ENCODE peak calls at places on chromosome 18, in six cellular contexts. One of them, this sample, is unnamed.

GRCh38 chr18:32714571-32715148 is 58.2 kb downstream of the KLHL14 start:
- DNase-seq in pancreas: peak
- DNase-seq in mesothelial cell of epicardium: no peak
- DNase-seq in esophagus squamous epithelium: no peak
- DNase-seq in fibroblast of mammary gland: peak
- DNase-seq in astrocyte: peak
- DNase-seq in this sample: peak

GRCh38 chr18:3660719-3661118 is 210.7 kb downstream of the TGIF1 start:
- DNase-seq in pancreas: no peak
- DNase-seq in mesothelial cell of epicardium: no peak
- DNase-seq in esophagus squamous epithelium: no peak
- DNase-seq in fibroblast of mammary gland: no peak
- DNase-seq in astrocyte: no peak
- DNase-seq in this sample: no peak

GRCh38 chr18:27619259-27619772 is 434.2 kb upstream of the CHST9 start:
- DNase-seq in pancreas: no peak
- DNase-seq in mesothelial cell of epicardium: no peak
- DNase-seq in esophagus squamous epithelium: no peak
- DNase-seq in fibroblast of mammary gland: no peak
- DNase-seq in astrocyte: no peak
- DNase-seq in this sample: no peak

GRCh38 chr18:37742436-37742835 is 176.8 kb upstream of the CELF4 start:
- DNase-seq in pancreas: no peak
- DNase-seq in mesothelial cell of epicardium: no peak
- DNase-seq in esophagus squamous epithelium: no peak
- DNase-seq in fibroblast of mammary gland: no peak
- DNase-seq in astrocyte: no peak
- DNase-seq in this sample: no peak

GRCh38 chr18:62138836-62139235 is 48.0 kb downstream of the PIGN start:
- DNase-seq in pancreas: no peak
- DNase-seq in mesothelial cell of epicardium: no peak
- DNase-seq in esophagus squamous epithelium: no peak
- DNase-seq in fibroblast of mammary gland: no peak
- DNase-seq in astrocyte: no peak
- DNase-seq in this sample: no peak

GRCh38 chr18:12934454-12935071 is 13.2 kb upstream of the SEH1L start:
- DNase-seq in pancreas: peak
- DNase-seq in mesothelial cell of epicardium: peak
- DNase-seq in esophagus squamous epithelium: no peak
- DNase-seq in fibroblast of mammary gland: peak
- DNase-seq in astrocyte: peak
- DNase-seq in this sample: peak

GRCh38 chr18:59861963-59862819 is 37.6 kb upstream of the PMAIP1 start:
- DNase-seq in pancreas: no peak
- DNase-seq in mesothelial cell of epicardium: no peak
- DNase-seq in esophagus squamous epithelium: no peak
- DNase-seq in fibroblast of mammary gland: no peak
- DNase-seq in astrocyte: no peak
- DNase-seq in this sample: no peak

GRCh38 chr18:44411971-44412370 is 268.7 kb upstream of the SETBP1 start:
- DNase-seq in pancreas: no peak
- DNase-seq in mesothelial cell of epicardium: no peak
- DNase-seq in esophagus squamous epithelium: no peak
- DNase-seq in fibroblast of mammary gland: peak
- DNase-seq in astrocyte: no peak
- DNase-seq in this sample: no peak

GRCh38 chr18:2889761-2890192 is 43.0 kb downstream of the EMILIN2 start:
- DNase-seq in pancreas: no peak
- DNase-seq in mesothelial cell of epicardium: no peak
- DNase-seq in esophagus squamous epithelium: no peak
- DNase-seq in fibroblast of mammary gland: no peak
- DNase-seq in astrocyte: peak
- DNase-seq in this sample: peak

GRCh38 chr18:52392160-52392559 is 52.2 kb downstream of the DCC start:
- DNase-seq in pancreas: no peak
- DNase-seq in mesothelial cell of epicardium: no peak
- DNase-seq in esophagus squamous epithelium: no peak
- DNase-seq in fibroblast of mammary gland: peak
- DNase-seq in astrocyte: no peak
- DNase-seq in this sample: no peak

GRCh38 chr18:75127143-75128021 is 81.6 kb downstream of the PTGR3 start:
- DNase-seq in pancreas: no peak
- DNase-seq in mesothelial cell of epicardium: no peak
- DNase-seq in esophagus squamous epithelium: no peak
- DNase-seq in fibroblast of mammary gland: no peak
- DNase-seq in astrocyte: no peak
- DNase-seq in this sample: no peak

GRCh38 chr18:58993260-58993659 is 128.6 kb downstream of the ZNF532 start:
- DNase-seq in pancreas: no peak
- DNase-seq in mesothelial cell of epicardium: no peak
- DNase-seq in esophagus squamous epithelium: no peak
- DNase-seq in fibroblast of mammary gland: peak
- DNase-seq in astrocyte: peak
- DNase-seq in this sample: peak

GRCh38 chr18:5284808-5285207 is 10.7 kb downstream of the ZBTB14 start:
- DNase-seq in pancreas: no peak
- DNase-seq in mesothelial cell of epicardium: no peak
- DNase-seq in esophagus squamous epithelium: no peak
- DNase-seq in fibroblast of mammary gland: peak
- DNase-seq in astrocyte: no peak
- DNase-seq in this sample: peak

GRCh38 chr18:77178559-77178958 is 46.0 kb upstream of the MBP start:
- DNase-seq in pancreas: no peak
- DNase-seq in mesothelial cell of epicardium: no peak
- DNase-seq in esophagus squamous epithelium: no peak
- DNase-seq in fibroblast of mammary gland: peak
- DNase-seq in astrocyte: peak
- DNase-seq in this sample: peak

GRCh38 chr18:11520536-11520935 is 88.9 kb upstream of the SLC35G4 start:
- DNase-seq in pancreas: no peak
- DNase-seq in mesothelial cell of epicardium: no peak
- DNase-seq in esophagus squamous epithelium: no peak
- DNase-seq in fibroblast of mammary gland: no peak
- DNase-seq in astrocyte: peak
- DNase-seq in this sample: no peak

GRCh38 chr18:23811176-23811575 is 121.9 kb downstream of the LAMA3 start:
- DNase-seq in pancreas: no peak
- DNase-seq in mesothelial cell of epicardium: no peak
- DNase-seq in esophagus squamous epithelium: no peak
- DNase-seq in fibroblast of mammary gland: no peak
- DNase-seq in astrocyte: no peak
- DNase-seq in this sample: no peak

GRCh38 chr18:23810396-23810795 is 121.1 kb downstream of the LAMA3 start:
- DNase-seq in pancreas: no peak
- DNase-seq in mesothelial cell of epicardium: no peak
- DNase-seq in esophagus squamous epithelium: no peak
- DNase-seq in fibroblast of mammary gland: no peak
- DNase-seq in astrocyte: no peak
- DNase-seq in this sample: no peak

GRCh38 chr18:23809411-23809810 is 120.2 kb downstream of the LAMA3 start:
- DNase-seq in pancreas: no peak
- DNase-seq in mesothelial cell of epicardium: no peak
- DNase-seq in esophagus squamous epithelium: no peak
- DNase-seq in fibroblast of mammary gland: peak
- DNase-seq in astrocyte: no peak
- DNase-seq in this sample: no peak

GRCh38 chr18:23814977-23815614 is 125.8 kb downstream of the LAMA3 start:
- DNase-seq in pancreas: no peak
- DNase-seq in mesothelial cell of epicardium: no peak
- DNase-seq in esophagus squamous epithelium: no peak
- DNase-seq in fibroblast of mammary gland: no peak
- DNase-seq in astrocyte: no peak
- DNase-seq in this sample: no peak

DNA sequence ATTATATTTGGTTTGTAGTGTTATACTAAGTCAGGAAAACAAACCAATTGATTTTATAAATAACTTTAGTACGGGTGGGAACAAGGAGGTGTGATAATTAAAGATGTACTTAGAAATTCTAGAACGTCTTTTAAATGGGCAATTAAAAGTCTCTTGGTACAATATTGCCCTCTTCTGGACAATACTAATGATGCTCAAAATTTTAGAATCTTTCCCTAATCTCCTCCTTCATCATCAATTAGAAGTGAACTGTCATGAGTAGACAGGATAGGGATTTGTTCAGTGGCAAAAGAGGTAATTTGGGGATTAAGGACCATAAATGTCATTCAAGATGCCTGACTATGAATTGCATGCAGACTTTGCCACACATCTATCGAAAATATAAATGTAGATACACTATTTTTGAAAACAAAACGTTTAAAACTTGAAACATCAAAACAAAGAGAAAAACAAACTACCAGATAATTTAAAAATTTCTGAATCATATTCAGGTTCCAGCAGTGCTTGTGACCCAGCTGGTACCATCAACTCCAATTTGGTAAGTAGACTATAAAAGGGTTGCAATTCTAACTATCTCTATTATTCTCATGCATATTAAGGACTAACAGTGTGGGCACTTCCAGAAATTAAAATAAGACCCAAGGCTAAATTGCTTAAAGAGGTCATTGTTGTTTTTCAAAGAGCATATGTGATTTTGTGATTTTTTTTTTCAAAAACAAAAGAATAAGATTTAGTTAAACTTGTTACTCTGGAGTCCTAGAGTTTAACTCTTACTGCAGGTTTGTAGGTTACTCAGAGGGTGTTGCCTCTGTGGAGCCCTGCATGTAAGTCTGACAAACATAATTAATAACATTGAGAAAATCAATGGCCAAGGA is 123.5 kb downstream of the LAMA3 start:
- DNase-seq in pancreas: no peak
- DNase-seq in mesothelial cell of epicardium: no peak
- DNase-seq in esophagus squamous epithelium: no peak
- DNase-seq in fibroblast of mammary gland: peak
- DNase-seq in astrocyte: no peak
- DNase-seq in this sample: peak
- TF ChIP-seq CTCF in pancreas: peak
- TF ChIP-seq CTCF in mesothelial cell of epicardium: peak
- TF ChIP-seq CTCF in esophagus squamous epithelium: peak
- TF ChIP-seq CTCF in fibroblast of mammary gland: peak
- TF ChIP-seq CTCF in astrocyte: peak
- TF ChIP-seq CTCF in this sample: peak

DNA sequence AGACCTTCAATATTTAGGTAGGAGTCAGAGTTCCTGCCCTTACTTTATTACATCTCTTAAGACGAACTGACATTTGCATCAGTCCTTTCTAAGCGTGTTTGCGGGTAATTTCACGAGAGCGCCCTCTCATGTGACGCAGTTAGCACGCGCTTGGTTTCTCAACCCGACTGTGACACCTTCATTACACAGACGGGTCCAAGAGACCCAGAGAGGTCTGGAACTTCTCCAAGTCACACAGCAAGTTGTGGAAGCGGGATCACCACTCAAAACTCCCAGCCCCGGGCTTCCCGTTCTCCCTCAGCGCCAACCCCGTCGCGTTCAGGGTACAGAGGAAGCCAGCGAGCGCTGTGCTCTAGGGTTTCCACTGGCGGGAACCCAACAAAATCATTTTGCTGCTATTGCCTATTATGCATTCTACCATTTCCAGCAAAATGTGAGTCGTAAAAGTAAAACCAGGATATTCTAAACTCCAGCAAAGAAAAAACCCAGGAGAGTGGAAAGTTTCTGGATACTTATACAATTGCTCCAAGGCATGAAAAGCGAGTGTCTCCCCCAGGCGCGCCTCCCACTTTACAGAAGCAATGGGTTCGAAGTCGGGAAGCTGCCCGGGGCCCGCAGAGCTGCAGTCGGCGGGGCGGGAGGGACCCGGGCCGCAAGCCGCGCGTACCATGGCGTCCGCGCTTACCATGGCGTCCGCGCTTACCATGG is 583 bp downstream of the ENOSF1 start:
- DNase-seq in pancreas: peak
- DNase-seq in mesothelial cell of epicardium: no peak
- DNase-seq in esophagus squamous epithelium: no peak
- DNase-seq in fibroblast of mammary gland: peak
- DNase-seq in astrocyte: peak
- DNase-seq in this sample: peak
- TF ChIP-seq CTCF in pancreas: no peak
- TF ChIP-seq CTCF in mesothelial cell of epicardium: no peak
- TF ChIP-seq CTCF in esophagus squamous epithelium: no peak
- TF ChIP-seq CTCF in fibroblast of mammary gland: no peak
- TF ChIP-seq CTCF in astrocyte: no peak
- TF ChIP-seq CTCF in this sample: no peak

GRCh38 chr18:80166240-80166639 is 57.2 kb downstream of the ADNP2 start:
- DNase-seq in pancreas: no peak
- DNase-seq in mesothelial cell of epicardium: no peak
- DNase-seq in esophagus squamous epithelium: no peak
- DNase-seq in fibroblast of mammary gland: no peak
- DNase-seq in astrocyte: no peak
- DNase-seq in this sample: no peak

GRCh38 chr18:80159713-80160636 is 50.9 kb downstream of the ADNP2 start:
- DNase-seq in pancreas: no peak
- DNase-seq in mesothelial cell of epicardium: no peak
- DNase-seq in esophagus squamous epithelium: no peak
- DNase-seq in fibroblast of mammary gland: no peak
- DNase-seq in astrocyte: no peak
- DNase-seq in this sample: no peak

GRCh38 chr18:80166725-80167124 is 57.7 kb downstream of the ADNP2 start:
- DNase-seq in pancreas: no peak
- DNase-seq in mesothelial cell of epicardium: no peak
- DNase-seq in esophagus squamous epithelium: no peak
- DNase-seq in fibroblast of mammary gland: no peak
- DNase-seq in astrocyte: no peak
- DNase-seq in this sample: no peak

GRCh38 chr18:80161781-80162417 is 52.8 kb downstream of the ADNP2 start:
- DNase-seq in pancreas: no peak
- DNase-seq in mesothelial cell of epicardium: no peak
- DNase-seq in esophagus squamous epithelium: no peak
- DNase-seq in fibroblast of mammary gland: no peak
- DNase-seq in astrocyte: no peak
- DNase-seq in this sample: no peak

DNA sequence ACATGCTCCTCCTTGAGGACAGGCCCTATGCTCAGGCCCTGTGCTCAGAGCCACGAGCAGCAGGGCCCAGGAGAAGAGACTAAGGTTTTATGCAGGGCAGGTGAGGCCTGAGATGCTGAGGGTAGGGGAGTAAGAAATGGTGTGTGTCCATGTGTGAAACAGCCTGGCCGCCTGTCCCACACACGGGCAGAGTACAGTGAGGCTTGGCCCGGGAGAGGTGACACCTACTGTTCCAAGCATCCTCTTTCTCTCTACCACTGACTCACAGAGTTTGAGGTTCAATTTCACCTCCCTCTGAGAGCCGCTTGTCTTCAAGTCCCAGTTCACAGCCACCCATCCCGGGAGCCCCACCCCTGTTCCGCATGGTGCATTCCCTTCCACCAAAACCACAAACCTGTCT is 54.1 kb downstream of the ADNP2 start:
- DNase-seq in pancreas: no peak
- DNase-seq in mesothelial cell of epicardium: no peak
- DNase-seq in esophagus squamous epithelium: no peak
- DNase-seq in fibroblast of mammary gland: no peak
- DNase-seq in astrocyte: no peak
- DNase-seq in this sample: no peak
- TF ChIP-seq CTCF in pancreas: no peak
- TF ChIP-seq CTCF in mesothelial cell of epicardium: no peak
- TF ChIP-seq CTCF in esophagus squamous epithelium: no peak
- TF ChIP-seq CTCF in fibroblast of mammary gland: no peak
- TF ChIP-seq CTCF in astrocyte: no peak
- TF ChIP-seq CTCF in this sample: no peak

DNA sequence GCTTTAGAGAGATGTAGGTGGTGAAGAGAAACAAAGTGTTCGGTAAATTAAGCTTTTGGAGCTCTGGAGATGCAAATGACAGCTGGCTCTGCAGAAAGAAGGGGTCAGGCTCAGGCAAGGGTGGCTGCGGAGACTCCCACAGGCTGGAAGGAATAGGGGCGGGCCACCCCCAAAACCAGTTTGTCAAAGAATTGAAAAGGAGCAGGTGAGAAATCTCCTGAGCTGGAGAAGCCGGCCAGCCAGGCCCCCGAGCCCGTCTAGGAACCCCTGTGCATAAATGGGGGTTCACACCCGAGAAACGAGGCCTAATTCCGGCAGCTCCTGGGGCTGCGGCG is 528 bp downstream of the TXNL1 start:
- DNase-seq in pancreas: no peak
- DNase-seq in mesothelial cell of epicardium: no peak
- DNase-seq in esophagus squamous epithelium: no peak
- DNase-seq in fibroblast of mammary gland: no peak
- DNase-seq in astrocyte: no peak
- DNase-seq in this sample: no peak
- TF ChIP-seq CTCF in pancreas: no peak
- TF ChIP-seq CTCF in mesothelial cell of epicardium: no peak
- TF ChIP-seq CTCF in esophagus squamous epithelium: no peak
- TF ChIP-seq CTCF in fibroblast of mammary gland: no peak
- TF ChIP-seq CTCF in astrocyte: no peak
- TF ChIP-seq CTCF in this sample: no peak